ENCODE peak calls at places on chromosomes 16 and 17, in five cellular contexts. T, V, K, H and R are unnamed samples. For H3K36me3, the result is how much of the 10 kb centered on the place peaks cover.

GRCh38 chr17:12977008-12977751 is 40.6 kb downstream of the ELAC2 start:
- DNase-seq in T (no peak), V (no peak), K (no peak), H (no peak), R (no peak)

GRCh38 chr17:74429604-74430384 is 2.1 kb upstream of the GPRC5C start:
- DNase-seq in T (no peak), V (no peak), K (peak), H (no peak), R (no peak)

GRCh38 chr17:42928714-42929496 is 28.3 kb downstream of the G6PC1 start:
- DNase-seq in T (peak), V (peak), K (peak), H (peak), R (peak)

GRCh38 chr17:10135539-10136257 is 62.7 kb downstream of the GAS7 start:
- DNase-seq in T (no peak), V (no peak), K (no peak), H (no peak), R (no peak)

GRCh38 chr17:45971698-45972141 is 27.3 kb upstream of the STH start:
- DNase-seq in T (no peak), V (peak), K (no peak), H (no peak), R (no peak)

GRCh38 chr17:79633937-79634813 is 23.3 kb upstream of the RBFOX3 start:
- DNase-seq in T (no peak), V (no peak), K (no peak), H (no peak), R (peak)

GRCh38 chr16:80023865-80024264 is 423.3 kb upstream of the MAF start:
- DNase-seq in T (no peak), V (no peak), K (peak), H (no peak), R (no peak)

GRCh38 chr17:64448665-64449512 is at the start of gene MILR1:
- DNase-seq in T (peak), V (peak), K (no peak), H (peak), R (no peak)

GRCh38 chr16:28562199-28562598 is 8.5 kb downstream of the SGF29 start:
- DNase-seq in T (no peak), V (no peak), K (no peak), H (no peak), R (no peak)

GRCh38 chr17:29003289-29003688 is 2.5 kb downstream of the SEZ6 start:
- DNase-seq in T (no peak), V (no peak), K (no peak), H (no peak), R (no peak)

GRCh38 chr16:75251280-75252048 is at the start of gene BCAR1:
- DNase-seq in T (no peak), V (peak), K (peak), H (no peak), R (peak)

GRCh38 chr17:63349478-63350000 is 96.6 kb downstream of the CYB561 start:
- DNase-seq in T (no peak), V (no peak), K (no peak), H (no peak), R (no peak)

GRCh38 chr16:57807252-57807967 is 5.1 kb upstream of the KIFC3 start:
- DNase-seq in T (no peak), V (no peak), K (no peak), H (no peak), R (no peak)

GRCh38 chr16:81723098-81723723 is 55.9 kb upstream of the PLCG2 start:
- DNase-seq in T (peak), V (peak), K (peak), H (peak), R (peak)

GRCh38 chr17:17089206-17089550 is 46.9 kb downstream of the MPRIP start:
- DNase-seq in T (no peak), V (peak), K (no peak), H (no peak), R (no peak)

GRCh38 chr16:86978445-86979030 is 338.7 kb downstream of the C16orf95 start:
- DNase-seq in T (no peak), V (no peak), K (no peak), H (no peak), R (no peak)

DNA sequence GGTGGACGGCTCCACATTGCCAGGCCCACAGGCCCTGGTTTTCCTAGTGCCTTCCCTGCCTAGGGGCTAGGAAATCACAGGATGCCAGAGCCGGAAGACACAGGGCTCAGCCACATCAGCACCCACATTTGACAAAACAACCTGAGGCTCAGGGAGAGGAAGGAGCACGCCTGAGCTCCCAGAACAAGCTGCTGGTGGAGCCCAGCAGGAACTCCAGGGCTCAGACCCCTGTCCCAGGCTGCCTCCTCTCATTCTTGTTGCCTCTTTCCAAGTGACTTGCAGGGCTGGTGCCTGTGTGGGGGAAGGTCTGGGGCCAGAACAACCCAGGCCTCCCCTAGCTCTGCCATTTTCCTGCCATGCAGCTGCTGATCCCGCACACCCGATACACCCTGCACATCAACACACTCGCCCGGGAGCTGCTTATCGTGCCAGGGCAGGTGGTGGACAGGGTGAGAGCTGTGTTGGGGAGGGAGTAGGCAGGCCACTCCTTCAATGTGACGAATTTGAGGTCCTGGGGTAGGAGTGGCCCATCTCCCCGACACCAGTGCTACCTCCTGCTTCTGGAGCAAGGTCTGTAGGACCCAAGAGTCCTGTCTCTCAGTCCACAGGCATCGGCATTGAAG is 7.6 kb downstream of the ALOX15B start:
- DNase-seq in T (no peak), V (no peak), K (no peak), H (no peak), R (no peak)
- TF ChIP-seq ZBTB33 in T (no peak), V (no peak), K (no peak), H (no peak), R (no peak)

DNA sequence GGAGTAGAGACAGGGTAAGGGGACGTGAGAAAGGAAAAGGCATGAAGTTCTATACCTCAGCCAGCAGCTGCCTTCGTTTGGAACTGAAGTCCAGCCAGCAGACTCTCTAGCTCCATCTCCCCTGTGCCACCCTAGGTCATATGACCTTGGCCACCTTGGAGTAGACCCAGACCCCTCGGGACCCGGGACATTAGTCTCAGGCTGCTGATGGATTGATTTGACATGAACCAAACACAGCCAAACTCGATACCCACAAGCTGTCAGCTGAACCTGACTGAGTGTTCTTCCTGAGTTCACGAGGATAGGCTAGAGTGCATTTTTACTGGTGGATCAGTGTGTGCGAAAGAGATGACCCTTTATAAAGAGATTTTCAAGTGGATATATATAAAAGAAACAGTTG is 68.5 kb downstream of the YPEL2 start:
- DNase-seq in T (no peak), V (no peak), K (no peak), H (no peak), R (peak)
- H3K36me3 ChIP-seq in T (under half), V (under half), K (under half), H (under half), R (under half)

DNA sequence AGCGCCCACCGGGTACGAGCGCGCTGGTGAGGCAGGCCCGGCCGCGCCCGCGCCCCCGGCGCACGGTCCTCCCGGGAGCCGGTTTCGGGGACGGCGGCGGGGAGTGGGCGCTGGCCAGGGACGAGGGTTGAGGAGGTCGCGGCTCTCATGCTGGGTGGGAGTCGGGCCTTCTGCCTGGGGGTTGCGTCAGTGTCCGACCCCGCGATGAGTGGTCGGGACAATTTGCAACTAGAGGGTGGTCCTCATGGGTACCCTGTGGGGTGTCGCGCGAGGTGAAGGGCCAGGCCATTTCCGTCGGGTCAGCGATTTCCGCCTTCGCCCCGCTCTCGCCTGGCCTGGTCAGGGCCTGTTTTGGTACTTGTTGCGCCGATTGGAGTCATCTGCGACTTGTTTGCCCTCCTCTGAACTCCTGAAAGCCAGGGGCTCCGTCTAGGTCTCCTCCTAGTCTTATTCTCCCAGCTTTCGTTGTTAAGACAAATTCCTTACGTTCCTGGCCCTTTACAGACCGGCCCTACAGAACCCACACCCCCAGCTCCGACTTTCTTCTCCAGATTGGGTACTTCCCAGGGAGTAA is 14.9 kb downstream of the NAA60 start:
- DNase-seq in T (no peak), V (peak), K (no peak), H (no peak), R (no peak)
- TF ChIP-seq ZBTB33 in T (no peak), V (no peak), K (no peak), H (no peak), R (no peak)

GRCh38 chr17:68595496-68595895 is 5.7 kb downstream of the FAM20A start:
- DNase-seq in T (no peak), V (no peak), K (no peak), H (no peak), R (no peak)

GRCh38 chr17:68593331-68593710 is 7.8 kb downstream of the FAM20A start:
- DNase-seq in T (no peak), V (no peak), K (no peak), H (no peak), R (peak)

GRCh38 chr17:68595986-68596385 is 5.2 kb downstream of the FAM20A start:
- DNase-seq in T (no peak), V (no peak), K (no peak), H (no peak), R (no peak)

GRCh38 chr17:68592667-68593330 is 8.4 kb downstream of the FAM20A start:
- DNase-seq in T (no peak), V (no peak), K (no peak), H (no peak), R (no peak)

GRCh38 chr17:68594552-68594951 is 6.6 kb downstream of the FAM20A start:
- DNase-seq in T (no peak), V (no peak), K (no peak), H (no peak), R (no peak)
- H3K36me3 ChIP-seq in T (under half), V (under half), K (under half), H (under half), R (under half)

GRCh38 chr16:30340621-30341020 is 14.5 kb downstream of the CD2BP2 start:
- DNase-seq in T (no peak), V (no peak), K (no peak), H (no peak), R (no peak)

GRCh38 chr16:30335598-30336474 is 19.3 kb downstream of the CD2BP2 start:
- DNase-seq in T (no peak), V (peak), K (peak), H (peak), R (no peak)
- TF ChIP-seq ZBTB33 in T (no peak), V (no peak), K (peak), H (no peak), R (no peak)